ENCODE peak calls at places on chromosome 6, in five cellular contexts. One of them, this sample, is unnamed.

GRCh38 chr6:79384845-79385244 is 150.4 kb upstream of the HMGN3 start:
- DNase-seq in CD4-positive, alpha-beta T cell: no peak
- DNase-seq in pancreas: no peak
- DNase-seq in left lung: no peak
- DNase-seq in left ventricle myocardium inferior: no peak
- DNase-seq in this sample: no peak

GRCh38 chr6:139426795-139427194 is 52.3 kb upstream of the CITED2 start:
- DNase-seq in CD4-positive, alpha-beta T cell: no peak
- DNase-seq in pancreas: no peak
- DNase-seq in left lung: no peak
- DNase-seq in left ventricle myocardium inferior: no peak
- DNase-seq in this sample: no peak

GRCh38 chr6:46985943-46986342 is 56.2 kb downstream of the ADGRF1 start:
- DNase-seq in CD4-positive, alpha-beta T cell: no peak
- DNase-seq in pancreas: no peak
- DNase-seq in left lung: no peak
- DNase-seq in left ventricle myocardium inferior: no peak
- DNase-seq in this sample: no peak

GRCh38 chr6:91575032-91575431 is 988.2 kb upstream of the MAP3K7 start:
- DNase-seq in CD4-positive, alpha-beta T cell: no peak
- DNase-seq in pancreas: no peak
- DNase-seq in left lung: no peak
- DNase-seq in left ventricle myocardium inferior: no peak
- DNase-seq in this sample: no peak

GRCh38 chr6:9250852-9251251 is 815.5 kb upstream of the SLC35B3 start:
- DNase-seq in CD4-positive, alpha-beta T cell: no peak
- DNase-seq in pancreas: peak
- DNase-seq in left lung: no peak
- DNase-seq in left ventricle myocardium inferior: no peak
- DNase-seq in this sample: peak

GRCh38 chr6:34799547-34799946 is 7.7 kb downstream of the BLTP3A start:
- DNase-seq in CD4-positive, alpha-beta T cell: no peak
- DNase-seq in pancreas: no peak
- DNase-seq in left lung: no peak
- DNase-seq in left ventricle myocardium inferior: no peak
- DNase-seq in this sample: no peak

GRCh38 chr6:21738180-21739094 is 144.9 kb downstream of the SOX4 start:
- DNase-seq in CD4-positive, alpha-beta T cell: no peak
- DNase-seq in pancreas: no peak
- DNase-seq in left lung: no peak
- DNase-seq in left ventricle myocardium inferior: no peak
- DNase-seq in this sample: no peak

GRCh38 chr6:62652692-62653328 is 366.8 kb upstream of the KHDRBS2 start:
- DNase-seq in CD4-positive, alpha-beta T cell: no peak
- DNase-seq in pancreas: no peak
- DNase-seq in left lung: no peak
- DNase-seq in left ventricle myocardium inferior: no peak
- DNase-seq in this sample: no peak

GRCh38 chr6:106692112-106692822 is 62.9 kb downstream of the QRSL1 start:
- DNase-seq in CD4-positive, alpha-beta T cell: no peak
- DNase-seq in pancreas: peak
- DNase-seq in left lung: no peak
- DNase-seq in left ventricle myocardium inferior: no peak
- DNase-seq in this sample: no peak

GRCh38 chr6:149929422-149929821 is 6.5 kb upstream of the RAET1G start:
- DNase-seq in CD4-positive, alpha-beta T cell: no peak
- DNase-seq in pancreas: no peak
- DNase-seq in left lung: no peak
- DNase-seq in left ventricle myocardium inferior: no peak
- DNase-seq in this sample: peak

GRCh38 chr6:156107514-156108150 is 652.0 kb upstream of the NOX3 start:
- DNase-seq in CD4-positive, alpha-beta T cell: no peak
- DNase-seq in pancreas: no peak
- DNase-seq in left lung: no peak
- DNase-seq in left ventricle myocardium inferior: no peak
- DNase-seq in this sample: peak

GRCh38 chr6:106084106-106084963 is 1.8 kb upstream of the PRDM1 start:
- DNase-seq in CD4-positive, alpha-beta T cell: no peak
- DNase-seq in pancreas: no peak
- DNase-seq in left lung: no peak
- DNase-seq in left ventricle myocardium inferior: no peak
- DNase-seq in this sample: peak

GRCh38 chr6:379367-380181 is 12.0 kb upstream of the IRF4 start:
- DNase-seq in CD4-positive, alpha-beta T cell: no peak
- DNase-seq in pancreas: no peak
- DNase-seq in left lung: peak
- DNase-seq in left ventricle myocardium inferior: no peak
- DNase-seq in this sample: no peak

GRCh38 chr6:8468731-8469130 is 33.4 kb upstream of the SLC35B3 start:
- DNase-seq in CD4-positive, alpha-beta T cell: no peak
- DNase-seq in pancreas: no peak
- DNase-seq in left lung: no peak
- DNase-seq in left ventricle myocardium inferior: no peak
- DNase-seq in this sample: no peak

GRCh38 chr6:24936641-24937317 is 1.0 kb upstream of the RIPOR2 start:
- DNase-seq in CD4-positive, alpha-beta T cell: no peak
- DNase-seq in pancreas: no peak
- DNase-seq in left lung: no peak
- DNase-seq in left ventricle myocardium inferior: no peak
- DNase-seq in this sample: no peak

GRCh38 chr6:135522975-135523692 is 25.6 kb upstream of the AHI1 start:
- DNase-seq in CD4-positive, alpha-beta T cell: no peak
- DNase-seq in pancreas: no peak
- DNase-seq in left lung: no peak
- DNase-seq in left ventricle myocardium inferior: no peak
- DNase-seq in this sample: no peak

GRCh38 chr6:570812-571211 is 86.1 kb downstream of the HUS1B start:
- DNase-seq in CD4-positive, alpha-beta T cell: no peak
- DNase-seq in pancreas: no peak
- DNase-seq in left lung: no peak
- DNase-seq in left ventricle myocardium inferior: no peak
- DNase-seq in this sample: no peak

GRCh38 chr6:57198926-57199636 is 23.0 kb downstream of the RAB23 start:
- DNase-seq in CD4-positive, alpha-beta T cell: no peak
- DNase-seq in pancreas: peak
- DNase-seq in left lung: peak
- DNase-seq in left ventricle myocardium inferior: no peak
- DNase-seq in this sample: no peak

GRCh38 chr6:79040083-79040482 is 38.0 kb downstream of the PHIP start:
- DNase-seq in CD4-positive, alpha-beta T cell: no peak
- DNase-seq in pancreas: no peak
- DNase-seq in left lung: no peak
- DNase-seq in left ventricle myocardium inferior: no peak
- DNase-seq in this sample: no peak

GRCh38 chr6:34234667-34235604 is 1.7 kb upstream of the HMGA1 start:
- DNase-seq in CD4-positive, alpha-beta T cell: no peak
- DNase-seq in pancreas: peak
- DNase-seq in left lung: peak
- DNase-seq in left ventricle myocardium inferior: no peak
- DNase-seq in this sample: peak

GRCh38 chr6:84674395-84674794 is 90.0 kb downstream of the TBX18 start:
- DNase-seq in CD4-positive, alpha-beta T cell: no peak
- DNase-seq in pancreas: no peak
- DNase-seq in left lung: no peak
- DNase-seq in left ventricle myocardium inferior: no peak
- DNase-seq in this sample: no peak

GRCh38 chr6:150775804-150776203 is 89.7 kb upstream of the MTHFD1L start:
- DNase-seq in CD4-positive, alpha-beta T cell: no peak
- DNase-seq in pancreas: no peak
- DNase-seq in left lung: no peak
- DNase-seq in left ventricle myocardium inferior: no peak
- DNase-seq in this sample: no peak

GRCh38 chr6:67916389-67916788 is 718.7 kb upstream of the ADGRB3 start:
- DNase-seq in CD4-positive, alpha-beta T cell: no peak
- DNase-seq in pancreas: no peak
- DNase-seq in left lung: no peak
- DNase-seq in left ventricle myocardium inferior: no peak
- DNase-seq in this sample: no peak

GRCh38 chr6:8435845-8436168 is 462 bp upstream of the SLC35B3 start:
- DNase-seq in CD4-positive, alpha-beta T cell: peak
- DNase-seq in pancreas: no peak
- DNase-seq in left lung: no peak
- DNase-seq in left ventricle myocardium inferior: no peak
- DNase-seq in this sample: no peak

GRCh38 chr6:13229205-13230085 is 98.9 kb downstream of the TBC1D7 start:
- DNase-seq in CD4-positive, alpha-beta T cell: no peak
- DNase-seq in pancreas: no peak
- DNase-seq in left lung: no peak
- DNase-seq in left ventricle myocardium inferior: no peak
- DNase-seq in this sample: no peak

GRCh38 chr6:36625161-36625919 is 31.2 kb downstream of the SRSF3 start:
- DNase-seq in CD4-positive, alpha-beta T cell: no peak
- DNase-seq in pancreas: no peak
- DNase-seq in left lung: no peak
- DNase-seq in left ventricle myocardium inferior: no peak
- DNase-seq in this sample: no peak

GRCh38 chr6:116220172-116220571 is 33.7 kb downstream of the TSPYL4 start:
- DNase-seq in CD4-positive, alpha-beta T cell: no peak
- DNase-seq in pancreas: no peak
- DNase-seq in left lung: no peak
- DNase-seq in left ventricle myocardium inferior: peak
- DNase-seq in this sample: no peak

GRCh38 chr6:122735618-122736017 is 43.9 kb upstream of the FABP7 start:
- DNase-seq in CD4-positive, alpha-beta T cell: no peak
- DNase-seq in pancreas: no peak
- DNase-seq in left lung: no peak
- DNase-seq in left ventricle myocardium inferior: no peak
- DNase-seq in this sample: no peak

GRCh38 chr6:142331075-142331551 is 29.3 kb downstream of the ADGRG6 start:
- DNase-seq in CD4-positive, alpha-beta T cell: no peak
- DNase-seq in pancreas: no peak
- DNase-seq in left lung: no peak
- DNase-seq in left ventricle myocardium inferior: no peak
- DNase-seq in this sample: no peak

GRCh38 chr6:142760152-142760551 is 184.8 kb downstream of the HIVEP2 start:
- DNase-seq in CD4-positive, alpha-beta T cell: no peak
- DNase-seq in pancreas: no peak
- DNase-seq in left lung: no peak
- DNase-seq in left ventricle myocardium inferior: no peak
- DNase-seq in this sample: no peak

GRCh38 chr6:170193326-170193821 is 97.5 kb downstream of the DLL1 start:
- DNase-seq in CD4-positive, alpha-beta T cell: no peak
- DNase-seq in pancreas: no peak
- DNase-seq in left lung: no peak
- DNase-seq in left ventricle myocardium inferior: no peak
- DNase-seq in this sample: no peak

GRCh38 chr6:54747955-54748354 is 98.6 kb upstream of the FAM83B start:
- DNase-seq in CD4-positive, alpha-beta T cell: no peak
- DNase-seq in pancreas: no peak
- DNase-seq in left lung: no peak
- DNase-seq in left ventricle myocardium inferior: no peak
- DNase-seq in this sample: no peak

GRCh38 chr6:1686117-1687098 is 76.7 kb downstream of the FOXC1 start:
- DNase-seq in CD4-positive, alpha-beta T cell: no peak
- DNase-seq in pancreas: no peak
- DNase-seq in left lung: no peak
- DNase-seq in left ventricle myocardium inferior: peak
- DNase-seq in this sample: no peak

GRCh38 chr6:13368716-13369115 is 40.4 kb upstream of the TBC1D7 start:
- DNase-seq in CD4-positive, alpha-beta T cell: no peak
- DNase-seq in pancreas: no peak
- DNase-seq in left lung: no peak
- DNase-seq in left ventricle myocardium inferior: no peak
- DNase-seq in this sample: no peak

GRCh38 chr6:128538763-128539162 is 18.4 kb upstream of the PTPRK start:
- DNase-seq in CD4-positive, alpha-beta T cell: no peak
- DNase-seq in pancreas: no peak
- DNase-seq in left lung: no peak
- DNase-seq in left ventricle myocardium inferior: no peak
- DNase-seq in this sample: no peak

DNA sequence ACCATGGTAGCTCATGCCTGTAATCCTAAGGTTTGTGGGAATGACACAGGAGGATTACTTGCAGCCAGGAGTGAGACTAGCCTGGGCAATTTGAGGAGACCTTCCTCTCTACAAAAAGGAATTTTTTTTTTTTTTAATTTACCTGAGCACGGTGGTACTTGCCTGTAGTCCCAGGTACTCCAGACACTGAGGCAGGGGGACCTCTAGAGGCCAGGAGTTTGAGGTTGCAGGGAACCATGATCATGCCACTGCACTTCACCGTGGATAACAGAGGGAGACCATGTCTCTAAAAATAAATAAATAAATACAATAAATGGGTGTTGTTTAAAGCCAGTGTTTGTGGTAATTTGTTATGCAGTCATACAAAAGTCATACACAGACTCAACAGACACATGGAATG is 2.4 kb upstream of the HLA-F start:
- DNase-seq in CD4-positive, alpha-beta T cell: no peak
- DNase-seq in pancreas: no peak
- DNase-seq in left lung: no peak
- DNase-seq in left ventricle myocardium inferior: no peak
- DNase-seq in this sample: no peak
- TF ChIP-seq CTCF in CD4-positive, alpha-beta T cell: peak
- TF ChIP-seq CTCF in pancreas: no peak
- TF ChIP-seq CTCF in left lung: no peak
- TF ChIP-seq CTCF in left ventricle myocardium inferior: no peak
- TF ChIP-seq CTCF in this sample: no peak

GRCh38 chr6:157571269-157571668 is 190.3 kb downstream of the ZDHHC14 start:
- DNase-seq in CD4-positive, alpha-beta T cell: no peak
- DNase-seq in pancreas: no peak
- DNase-seq in left lung: no peak
- DNase-seq in left ventricle myocardium inferior: no peak
- DNase-seq in this sample: no peak
- TF ChIP-seq CTCF in CD4-positive, alpha-beta T cell: no peak
- TF ChIP-seq CTCF in pancreas: no peak
- TF ChIP-seq CTCF in left lung: no peak
- TF ChIP-seq CTCF in left ventricle myocardium inferior: no peak
- TF ChIP-seq CTCF in this sample: no peak

GRCh38 chr6:20178327-20178726 is 33.9 kb downstream of the MBOAT1 start:
- DNase-seq in CD4-positive, alpha-beta T cell: no peak
- DNase-seq in pancreas: no peak
- DNase-seq in left lung: no peak
- DNase-seq in left ventricle myocardium inferior: no peak
- DNase-seq in this sample: no peak

GRCh38 chr6:20180935-20181334 is 31.3 kb downstream of the MBOAT1 start:
- DNase-seq in CD4-positive, alpha-beta T cell: no peak
- DNase-seq in pancreas: no peak
- DNase-seq in left lung: peak
- DNase-seq in left ventricle myocardium inferior: no peak
- DNase-seq in this sample: no peak

GRCh38 chr6:20182069-20182468 is 30.2 kb downstream of the MBOAT1 start:
- DNase-seq in CD4-positive, alpha-beta T cell: no peak
- DNase-seq in pancreas: no peak
- DNase-seq in left lung: no peak
- DNase-seq in left ventricle myocardium inferior: no peak
- DNase-seq in this sample: no peak

GRCh38 chr6:20186981-20187380 is 25.3 kb downstream of the MBOAT1 start:
- DNase-seq in CD4-positive, alpha-beta T cell: no peak
- DNase-seq in pancreas: no peak
- DNase-seq in left lung: no peak
- DNase-seq in left ventricle myocardium inferior: no peak
- DNase-seq in this sample: no peak

GRCh38 chr6:20182926-20183521 is 29.2 kb downstream of the MBOAT1 start:
- DNase-seq in CD4-positive, alpha-beta T cell: no peak
- DNase-seq in pancreas: peak
- DNase-seq in left lung: no peak
- DNase-seq in left ventricle myocardium inferior: peak
- DNase-seq in this sample: no peak
- TF ChIP-seq CTCF in CD4-positive, alpha-beta T cell: no peak
- TF ChIP-seq CTCF in pancreas: no peak
- TF ChIP-seq CTCF in left lung: no peak
- TF ChIP-seq CTCF in left ventricle myocardium inferior: no peak
- TF ChIP-seq CTCF in this sample: no peak

GRCh38 chr6:112618796-112619195 is 271.7 kb downstream of the RFPL4B start:
- DNase-seq in CD4-positive, alpha-beta T cell: no peak
- DNase-seq in pancreas: no peak
- DNase-seq in left lung: no peak
- DNase-seq in left ventricle myocardium inferior: no peak
- DNase-seq in this sample: peak
- TF ChIP-seq CTCF in CD4-positive, alpha-beta T cell: no peak
- TF ChIP-seq CTCF in pancreas: no peak
- TF ChIP-seq CTCF in left lung: no peak
- TF ChIP-seq CTCF in left ventricle myocardium inferior: no peak
- TF ChIP-seq CTCF in this sample: no peak